ENCODE peak calls at places on chromosome 7, in four cellular contexts. B, D, N and H are unnamed samples.
A peak's percentile ranks its signal among the peaks of the same experiment; 100 is the strongest.

GRCh38 chr7:124912972-124913371 is 16.7 kb downstream of the POT1 start:
- DNase-seq in N (no peak), B (no peak), D (no peak), H (no peak)

GRCh38 chr7:45663167-45663921 is 89.2 kb downstream of the ADCY1 start:
- DNase-seq in N (no peak), B (no peak), D (no peak), H (peak; percentile 59)

GRCh38 chr7:84553711-84554110 is 359.1 kb upstream of the SEMA3A start:
- DNase-seq in N (no peak), B (no peak), D (no peak), H (no peak)

GRCh38 chr7:107505997-107506682 is 36.3 kb downstream of the GPR22 start:
- DNase-seq in D (no peak), B (no peak), N (no peak), H (no peak)

GRCh38 chr7:69245646-69246045 is 352.6 kb upstream of the AUTS2 start:
- DNase-seq in N (no peak), B (no peak), D (peak; percentile 70), H (no peak)

GRCh38 chr7:82264752-82265305 is 178.7 kb downstream of the CACNA2D1 start:
- DNase-seq in D (no peak), B (no peak), N (no peak), H (no peak)

GRCh38 chr7:139775829-139776266 is 1.9 kb downstream of the HIPK2 start:
- DNase-seq in D (peak; percentile 59), B (no peak), N (peak; percentile 35), H (peak; percentile 79)

GRCh38 chr7:4796453-4796852 is 21.0 kb downstream of the AP5Z1 start:
- DNase-seq in B (no peak), D (no peak), N (no peak), H (no peak)

GRCh38 chr7:1861799-1862458 is 191.9 kb downstream of the ELFN1 start:
- DNase-seq in D (no peak), B (no peak), N (no peak), H (no peak)

GRCh38 chr7:6420680-6421079 is 27.1 kb downstream of the DAGLB start:
- DNase-seq in D (no peak), N (no peak), B (no peak), H (no peak)

GRCh38 chr7:115782716-115783460 is 247.7 kb downstream of the TFEC start:
- DNase-seq in B (no peak), D (no peak), N (peak; percentile 14), H (no peak)

GRCh38 chr7:95389516-95389915 is 6.7 kb downstream of the PON3 start:
- DNase-seq in N (no peak), D (no peak), B (no peak), H (no peak)

GRCh38 chr7:149126662-149127321 is 668 bp upstream of the ZNF425 start:
- DNase-seq in D (no peak), B (peak; percentile 85), N (no peak), H (peak; percentile 79)

GRCh38 chr7:151631149-151631967 is 111.7 kb upstream of the RHEB start:
- DNase-seq in N (no peak), B (no peak), D (no peak), H (no peak)